ENCODE peak calls at places on chromosomes 2 and 18, in ten cellular contexts. Q is skeletal muscle cell; V is CD4-positive, alpha-beta T cell; W is NCI-H1105; F is activated T-helper 2 cell treated with anti-CD3 and anti-CD28 coated beads, Interferon-gamma antibody, Interleukin-2, Interleukin-4, amounts not matched to agents 10 μg/mL and 5 μg/mL and 100 μg/mL, durations not matched to agents 14 hours and 24 hours and 36 hours; Z is GM10248; X is HuH-7.5; R is RPMI7951; J is NCI-H345; E is KBM-7. U is an unnamed sample.
A peak's percentile ranks its signal among the peaks of the same experiment; 100 is the strongest.

GRCh38 chr18:46148810-46149209 is 44.6 kb downstream of the HAUS1 start:
- DNase-seq in Q (no peak), V (peak; percentile 25), W (peak; percentile 9), F (peak; percentile 33), Z (peak; percentile 43), X (no peak), R (peak; percentile 63), J (peak; percentile 39), E (peak; percentile 84), U (peak; percentile 1)

GRCh38 chr18:24212939-24213338 is 74.1 kb downstream of the CABYR start:
- DNase-seq in Q (peak; percentile 65), V (no peak), W (no peak), F (no peak), Z (no peak), X (no peak), R (peak; percentile 81), J (no peak), E (no peak), U (no peak)

GRCh38 chr2:205763708-205764501 is 81.6 kb downstream of the NRP2 start:
- DNase-seq in Q (peak; percentile 64), V (no peak), W (no peak), F (no peak), Z (peak; percentile 46), X (no peak), R (peak; percentile 65), J (no peak), E (peak; percentile 15), U (peak; percentile 23)

GRCh38 chr2:202721621-202722020 is 86.9 kb downstream of the FAM117B start:
- DNase-seq in Q (no peak), V (no peak), W (no peak), F (no peak), Z (no peak), X (no peak), R (peak; percentile 12), J (no peak), E (no peak), U (no peak)

GRCh38 chr18:58980991-58981390 is 116.3 kb downstream of the ZNF532 start:
- DNase-seq in Q (no peak), V (no peak), W (no peak), F (no peak), Z (no peak), X (no peak), R (no peak), J (no peak), E (no peak), U (no peak)

GRCh38 chr2:26235089-26235488 is 9.3 kb downstream of the HADHA start:
- DNase-seq in Q (no peak), V (no peak), W (no peak), F (no peak), Z (no peak), X (no peak), R (peak; percentile 5), J (no peak), E (peak; percentile 26), U (no peak)

GRCh38 chr2:9982248-9982647 is 30.8 kb downstream of the GRHL1 start:
- DNase-seq in Q (peak; percentile 75), V (no peak), W (no peak), F (no peak), Z (no peak), X (no peak), R (peak; percentile 81), J (no peak), E (no peak), U (no peak)

GRCh38 chr2:165109915-165110314 is 93.9 kb downstream of the SCN3A start:
- DNase-seq in Q (no peak), V (no peak), W (no peak), F (no peak), Z (no peak), X (peak; percentile 30), R (no peak), J (no peak), E (no peak), U (no peak)

GRCh38 chr2:54590216-54590961 is 133.1 kb upstream of the EML6 start:
- DNase-seq in Q (no peak), V (no peak), W (no peak), F (no peak), Z (no peak), X (no peak), R (no peak), J (no peak), E (no peak), U (no peak)

GRCh38 chr2:189285962-189286648 is 106.5 kb upstream of the COL5A2 start:
- DNase-seq in Q (peak; percentile 88), V (no peak), W (no peak), F (no peak), Z (no peak), X (no peak), R (peak; percentile 90), J (no peak), E (no peak), U (no peak)

U was measured in NCI-H526 treated with DMSO at 0.1 percent for 48 hours.